ENCODE peak calls at places on chromosome 13, in nine cellular contexts. G is H9, W is HL-60, U is psoas muscle, P is fibroblast of lung, X is substantia nigra, N is breast epithelium, Y is cardiac muscle cell, Z is heart right ventricle. D is an unnamed sample.

GRCh38 chr13:74573654-74574053 is 439.4 kb upstream of the KLF12 start:
- DNase-seq in G (peak; percentile 58), W (no peak), U (no peak), P (no peak), X (no peak), N (no peak), Y (peak; percentile 6), Z (peak; percentile 11), D (no peak)

GRCh38 chr13:99985243-99985874 is 3.8 kb downstream of the ZIC2 start:
- DNase-seq in G (peak; percentile 65), W (no peak), U (no peak), P (no peak), X (no peak), N (no peak), Y (no peak), Z (no peak), D (no peak)

GRCh38 chr13:73932091-73932490 is 202.1 kb downstream of the KLF12 start:
- DNase-seq in G (no peak), W (no peak), U (no peak), P (peak; percentile 21), X (no peak), N (no peak), Y (no peak), Z (no peak), D (no peak)

GRCh38 chr13:73275163-73275562 is 216.4 kb downstream of the KLF5 start:
- DNase-seq in G (no peak), W (no peak), U (no peak), P (no peak), X (no peak), N (no peak), Y (no peak), Z (no peak), D (no peak)

GRCh38 chr13:27194895-27195764 is 23.5 kb upstream of the USP12 start:
- DNase-seq in G (peak; percentile 35), W (no peak), U (no peak), P (peak; percentile 96), X (no peak), N (no peak), Y (peak; percentile 87), Z (no peak), D (no peak)

GRCh38 chr13:73274147-73274546 is 215.3 kb downstream of the KLF5 start:
- DNase-seq in G (no peak), W (no peak), U (no peak), P (peak; percentile 75), X (no peak), N (no peak), Y (no peak), Z (no peak), D (no peak)

GRCh38 chr13:98672947-98673545 is 79.4 kb downstream of the SLC15A1 start:
- DNase-seq in G (peak; percentile 80), W (peak; percentile 65), U (peak; percentile 83), P (peak; percentile 61), X (no peak), N (peak; percentile 59), Y (peak; percentile 83), Z (peak; percentile 45), D (peak; percentile 84)

GRCh38 chr13:71254384-71254783 is 612.6 kb downstream of the DACH1 start:
- DNase-seq in G (no peak), W (no peak), U (no peak), P (no peak), X (no peak), N (no peak), Y (no peak), Z (no peak), D (no peak)

GRCh38 chr13:19864018-19864338 is 529 bp upstream of the ZMYM5 start:
- DNase-seq in G (no peak), W (peak; percentile 72), U (peak; percentile 89), P (peak; percentile 83), X (peak; percentile 91), N (peak; percentile 62), Y (peak; percentile 94), Z (peak; percentile 82), D (peak; percentile 83)

GRCh38 chr13:98370806-98371553 is 193.9 kb upstream of the RNF113B start:
- DNase-seq in G (no peak), W (no peak), U (peak; percentile 61), P (peak; percentile 84), X (no peak), N (no peak), Y (peak; percentile 87), Z (peak; percentile 47), D (peak; percentile 88)

DNA sequence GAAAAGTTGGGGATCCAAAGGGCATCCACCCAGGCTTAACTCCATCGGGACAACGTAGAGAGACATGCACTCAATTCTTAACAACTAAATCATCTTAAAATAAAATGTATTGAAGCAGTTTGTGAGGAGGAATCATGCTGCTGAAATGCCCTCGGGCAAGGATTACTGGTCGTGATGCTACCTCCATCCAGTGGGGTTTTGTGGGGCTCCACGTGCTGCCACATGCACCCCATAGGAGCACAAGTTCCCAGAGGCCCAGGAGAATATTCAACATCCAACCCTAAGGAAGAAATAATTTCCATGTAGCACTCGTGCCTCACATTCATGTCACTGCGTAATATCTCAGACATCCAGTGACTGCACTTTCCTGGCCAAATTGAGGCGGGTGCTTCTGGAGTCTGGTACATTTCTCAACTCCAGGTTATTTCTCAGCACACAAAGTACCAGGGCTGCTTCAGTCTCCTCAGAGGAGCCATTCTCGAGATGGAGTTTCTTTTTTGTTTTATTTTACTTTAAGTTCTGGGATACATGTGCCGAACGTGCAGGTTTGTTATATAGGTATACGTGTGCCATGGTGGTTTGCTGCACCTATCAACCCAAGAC is 429.8 kb downstream of the FOXO1 start:
- DNase-seq in G (no peak), W (no peak), U (peak; percentile 85), P (no peak), X (no peak), N (no peak), Y (peak; percentile 76), Z (no peak), D (peak; percentile 87)
- H3K27ac ChIP-seq in G (no peak overlapping the region), W (no peak overlapping the region), U (peak overlapping the region; percentile 91), P (no peak overlapping the region), X (no peak overlapping the region), N (peak overlapping the region; percentile 90), Y (no peak overlapping the region), Z (peak overlapping the region; percentile 60), D (peak overlapping the region; percentile 75)

DNA sequence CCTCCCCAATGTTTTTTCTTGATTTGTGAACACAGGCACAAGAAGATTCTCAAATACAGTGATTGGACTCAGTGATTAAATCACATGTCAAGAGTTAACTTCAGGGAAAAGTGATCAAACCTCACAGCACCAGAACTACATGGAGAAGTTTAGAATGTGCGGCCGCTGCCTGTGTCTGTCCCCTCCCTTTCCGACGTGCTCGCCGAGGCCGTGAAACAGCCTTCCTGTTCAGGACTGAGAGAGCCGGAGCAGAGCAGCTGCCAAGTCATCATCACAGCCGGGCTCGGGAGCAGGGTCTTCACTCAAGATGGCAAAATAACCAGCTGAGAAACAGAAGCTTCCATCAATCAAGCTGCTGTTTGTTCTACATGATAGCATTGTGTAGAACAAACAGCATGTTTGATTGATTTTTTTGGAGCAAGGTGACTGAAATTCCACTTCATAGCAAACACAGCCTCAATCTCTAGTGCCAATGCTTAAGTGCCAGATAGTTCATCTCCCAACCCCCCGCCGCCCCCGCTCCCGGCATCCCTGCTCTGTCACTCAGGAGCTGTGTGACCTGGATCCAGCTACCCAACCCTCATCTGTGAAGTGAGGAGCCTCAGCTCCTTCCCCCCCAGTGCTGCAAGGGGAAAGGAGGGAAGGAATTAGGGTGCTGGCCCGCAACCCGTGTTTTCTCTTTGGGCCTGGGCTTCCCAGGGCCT is 70.6 kb downstream of the HSPH1 start:
- DNase-seq in G (no peak), W (no peak), U (no peak), P (peak; percentile 23), X (no peak), N (no peak), Y (peak; percentile 53), Z (no peak), D (no peak)
- H3K27ac ChIP-seq in G (no peak overlapping the region), W (no peak overlapping the region), U (no peak overlapping the region), P (no peak overlapping the region), X (no peak overlapping the region), N (no peak overlapping the region), Y (no peak overlapping the region), Z (no peak overlapping the region), D (no peak overlapping the region)

GRCh38 chr13:111282997-111283396 is 37.4 kb upstream of the TEX29 start:
- DNase-seq in G (no peak), W (no peak), U (no peak), P (no peak), X (no peak), N (no peak), Y (no peak), Z (no peak), D (no peak)

GRCh38 chr13:111280666-111281577 is 39.5 kb upstream of the TEX29 start:
- DNase-seq in G (no peak), W (no peak), U (no peak), P (peak; percentile 77), X (no peak), N (no peak), Y (peak; percentile 81), Z (no peak), D (no peak)

GRCh38 chr13:111280226-111280625 is 40.2 kb upstream of the TEX29 start:
- DNase-seq in G (no peak), W (no peak), U (no peak), P (no peak), X (no peak), N (no peak), Y (no peak), Z (no peak), D (no peak)

GRCh38 chr13:111282425-111282824 is 38.0 kb upstream of the TEX29 start:
- DNase-seq in G (no peak), W (no peak), U (no peak), P (no peak), X (no peak), N (no peak), Y (no peak), Z (no peak), D (no peak)

DNA sequence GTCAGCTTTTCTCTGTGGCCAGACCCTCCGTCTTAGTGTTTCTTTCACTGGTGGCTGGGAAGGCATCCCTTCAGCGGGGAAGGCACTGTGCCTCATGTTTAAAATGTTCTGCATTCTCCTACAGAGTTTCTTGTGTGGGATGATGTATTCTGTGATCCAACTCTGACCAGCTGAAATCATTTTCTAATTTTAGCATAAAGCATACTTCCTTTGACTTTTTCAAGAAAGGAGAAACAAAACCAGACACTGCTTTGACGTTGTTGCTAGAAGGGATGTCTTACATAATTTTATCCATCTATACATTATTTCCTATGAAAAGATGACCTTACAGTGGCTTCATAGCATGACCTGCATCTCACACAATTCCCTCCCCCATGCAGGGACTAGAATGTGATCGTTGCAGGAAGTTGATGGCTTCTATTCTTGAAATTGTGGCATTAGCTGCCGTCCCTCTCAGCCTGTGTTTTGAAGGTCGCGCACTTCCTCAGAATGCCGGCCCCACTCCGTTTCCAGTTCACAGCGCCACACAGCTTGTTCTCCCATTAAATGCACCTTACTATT is 38.6 kb upstream of the TEX29 start:
- DNase-seq in G (no peak), W (no peak), U (no peak), P (peak; percentile 79), X (no peak), N (no peak), Y (peak; percentile 57), Z (no peak), D (no peak)
- H3K27ac ChIP-seq in G (no peak overlapping the region), W (no peak overlapping the region), U (peak overlapping the region; percentile 88), P (peak overlapping the region; percentile 92), X (peak overlapping the region; percentile 22), N (no peak overlapping the region), Y (peak overlapping the region; percentile 66), Z (peak overlapping the region; percentile 73), D (peak overlapping the region; percentile 69)

DNA sequence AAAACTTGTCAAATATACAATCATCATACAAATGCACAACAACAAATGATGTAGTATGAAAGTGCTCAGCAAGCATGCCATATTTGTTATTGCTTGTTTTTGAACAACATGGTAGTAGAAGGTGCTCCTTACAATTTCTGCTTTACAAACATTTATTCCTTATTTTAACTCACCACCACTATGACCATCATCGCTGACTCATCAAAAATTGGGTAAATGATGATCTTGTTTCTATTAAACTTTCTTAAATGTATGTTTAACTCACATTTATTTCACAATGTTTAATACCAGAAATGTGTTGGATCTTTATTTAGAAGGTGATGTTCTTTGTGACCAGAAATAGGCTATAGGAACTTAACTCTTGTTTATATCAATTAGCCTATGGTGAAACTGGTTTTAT is 45.5 kb downstream of the KCNRG start:
- DNase-seq in G (no peak), W (no peak), U (no peak), P (no peak), X (no peak), N (no peak), Y (no peak), Z (no peak), D (no peak)
- H3K27ac ChIP-seq in G (no peak overlapping the region), W (no peak overlapping the region), U (no peak overlapping the region), P (no peak overlapping the region), X (no peak overlapping the region), N (no peak overlapping the region), Y (no peak overlapping the region), Z (no peak overlapping the region), D (no peak overlapping the region)